ENCODE peak calls at places on chromosomes 4 and X, in four cellular contexts. X is ELR, Q is germinal center, L is Kasumi-1. W is an unnamed sample.

GRCh38 chrX:5724123-5724522 is 504.5 kb downstream of the NLGN4X start:
- DNase-seq in X (no peak), Q (no peak), L (no peak), W (no peak)

GRCh38 chr4:168537556-168537955 is 40.7 kb downstream of the PALLD start:
- DNase-seq in X (no peak), Q (no peak), L (no peak), W (no peak)

GRCh38 chrX:121987163-121987562 is 939.8 kb downstream of the GLUD2 start:
- DNase-seq in X (peak; percentile 0), Q (no peak), L (no peak), W (no peak)

GRCh38 chrX:130179579-130180215 is 7.9 kb downstream of the RAB33A start:
- DNase-seq in X (no peak), Q (no peak), L (no peak), W (no peak)

GRCh38 chr4:147938481-147938880 is 206.6 kb downstream of the ARHGAP10 start:
- DNase-seq in X (no peak), Q (no peak), L (no peak), W (no peak)

GRCh38 chr4:109169160-109169559 is 133.3 kb downstream of the COL25A1 start:
- DNase-seq in X (no peak), Q (no peak), L (no peak), W (no peak)

GRCh38 chr4:1717129-1718094 is 3.7 kb downstream of the TMEM129 start:
- DNase-seq in X (no peak), Q (no peak), L (no peak), W (no peak)

GRCh38 chr4:2135083-2135482 is 76.0 kb downstream of the NAT8L start:
- DNase-seq in X (peak; percentile 13), Q (no peak), L (peak; percentile 66), W (no peak)

GRCh38 chrX:72025236-72025770 is 106.4 kb downstream of the RTL5 start:
- DNase-seq in X (no peak), Q (no peak), L (no peak), W (no peak)

GRCh38 chr4:98470831-98471230 is 187.6 kb downstream of the TSPAN5 start:
- DNase-seq in X (peak; percentile 57), Q (no peak), L (peak; percentile 50), W (no peak)